ENCODE peak calls at places on chromosome 3, in eight cellular contexts. Q is hippocampal formation; X is activated naive CD8-positive, alpha-beta T cell treated with anti-CD3 and anti-CD28 coated beads, Interleukin-2, amount 50 U/mL, for 24 hours; N is colonic mucosa; I is NCI-H1436 treated with DMSO at 0.1 percent for 48 hours; A is neuronal stem cell; L is GM12865; W is upper lobe of left lung. E is an unnamed sample.

GRCh38 chr3:78154521-78155186 is 1114.8 kb downstream of the ROBO2 start:
- DNase-seq in Q (no peak), X (no peak), N (no peak), I (no peak), A (no peak), L (no peak), W (no peak), E (no peak)

GRCh38 chr3:7285502-7285901 is 424.6 kb downstream of the GRM7 start:
- DNase-seq in Q (no peak), X (no peak), N (no peak), I (no peak), A (no peak), L (peak), W (no peak), E (no peak)

GRCh38 chr3:130831716-130832400 is 62.0 kb upstream of the ATP2C1 start:
- DNase-seq in Q (no peak), X (no peak), N (no peak), I (no peak), A (no peak), L (no peak), W (peak), E (no peak)

GRCh38 chr3:35648347-35648746 is 9.0 kb downstream of the ARPP21 start:
- DNase-seq in Q (no peak), X (no peak), N (no peak), I (no peak), A (no peak), L (no peak), W (no peak), E (no peak)

GRCh38 chr3:129605593-129606521 is 619 bp downstream of the PLXND1 start:
- DNase-seq in Q (peak), X (peak), N (no peak), I (no peak), A (no peak), L (peak), W (peak), E (peak)

GRCh38 chr3:144362126-144362525 is 390.5 kb downstream of the DIPK2A start:
- DNase-seq in Q (no peak), X (no peak), N (no peak), I (peak), A (no peak), L (no peak), W (no peak), E (no peak)

GRCh38 chr3:62164196-62164595 is 209.2 kb downstream of the FEZF2 start:
- DNase-seq in Q (no peak), X (no peak), N (no peak), I (no peak), A (no peak), L (no peak), W (no peak), E (no peak)

GRCh38 chr3:84304214-84304613 is 654.6 kb upstream of the CADM2 start:
- DNase-seq in Q (no peak), X (no peak), N (no peak), I (no peak), A (no peak), L (no peak), W (no peak), E (no peak)

GRCh38 chr3:149277338-149277813 is 55.7 kb upstream of the CP start:
- DNase-seq in Q (no peak), X (no peak), N (peak), I (no peak), A (no peak), L (peak), W (no peak), E (no peak)

GRCh38 chr3:83843716-83844115 is 1115.1 kb upstream of the CADM2 start:
- DNase-seq in Q (no peak), X (no peak), N (no peak), I (no peak), A (peak), L (no peak), W (no peak), E (no peak)

GRCh38 chr3:93973160-93974126 is at the start of gene PROS1:
- DNase-seq in Q (peak), X (peak), N (peak), I (no peak), A (peak), L (peak), W (peak), E (peak)

GRCh38 chr3:45957606-45958005 is 14.3 kb downstream of the CXCR6 start:
- DNase-seq in Q (peak), X (no peak), N (no peak), I (no peak), A (no peak), L (no peak), W (no peak), E (no peak)

GRCh38 chr3:56823421-56823926 is 21.7 kb upstream of the ARHGEF3 start:
- DNase-seq in Q (no peak), X (no peak), N (no peak), I (no peak), A (no peak), L (no peak), W (no peak), E (no peak)

GRCh38 chr3:129052675-129053074 is 7.9 kb upstream of the GP9 start:
- DNase-seq in Q (no peak), X (no peak), N (peak), I (no peak), A (no peak), L (no peak), W (no peak), E (peak)

GRCh38 chr3:129022114-129022994 is 21.2 kb downstream of the EFCC1 start:
- DNase-seq in Q (no peak), X (no peak), N (peak), I (no peak), A (no peak), L (no peak), W (peak), E (peak)

GRCh38 chr3:102536479-102536878 is 101.7 kb downstream of the ZPLD1 start:
- DNase-seq in Q (no peak), X (no peak), N (no peak), I (peak), A (peak), L (peak), W (no peak), E (no peak)

GRCh38 chr3:189981668-189982067 is 139.0 kb downstream of the P3H2 start:
- DNase-seq in Q (no peak), X (no peak), N (no peak), I (no peak), A (no peak), L (no peak), W (no peak), E (peak)

GRCh38 chr3:138849541-138849940 is 14.8 kb upstream of the PIK3CB start:
- DNase-seq in Q (no peak), X (no peak), N (no peak), I (no peak), A (no peak), L (no peak), W (no peak), E (no peak)

GRCh38 chr3:17336291-17336690 is 406.1 kb downstream of the TBC1D5 start:
- DNase-seq in Q (no peak), X (no peak), N (no peak), I (no peak), A (no peak), L (no peak), W (no peak), E (no peak)

GRCh38 chr3:8621872-8622271 is 22.7 kb downstream of the SSUH2 start:
- DNase-seq in Q (no peak), X (no peak), N (no peak), I (no peak), A (no peak), L (no peak), W (no peak), E (peak)

GRCh38 chr3:122973893-122974615 is 53.5 kb downstream of the SEMA5B start:
- DNase-seq in Q (no peak), X (no peak), N (no peak), I (no peak), A (no peak), L (no peak), W (no peak), E (no peak)

GRCh38 chr3:114454592-114455251 is 160.9 kb downstream of the TIGIT start:
- DNase-seq in Q (peak), X (no peak), N (no peak), I (peak), A (peak), L (peak), W (no peak), E (no peak)

GRCh38 chr3:34075975-34076374 is 277.5 kb downstream of the PDCD6IP start:
- DNase-seq in Q (no peak), X (no peak), N (no peak), I (no peak), A (no peak), L (no peak), W (peak), E (no peak)

E was measured in uterus.